ENCODE peak calls at places on chromosomes 7 and 10, in four cellular contexts. Q is MM.1S, A is HCT116, K is PC-3. M is an unnamed sample. For H3K9me2, the result is how much of the 10 kb centered on the place peaks cover.

GRCh38 chr7:106070567-106071254 is 41.4 kb downstream of the SYPL1 start:
- DNase-seq in Q (no peak), A (no peak), K (no peak), M (no peak)

GRCh38 chr7:47332681-47333080 is 249.2 kb downstream of the TNS3 start:
- DNase-seq in Q (no peak), A (no peak), K (no peak), M (no peak)

GRCh38 chr7:109956916-109957315 is 1134.0 kb upstream of the LRRN3 start:
- DNase-seq in Q (no peak), A (no peak), K (no peak), M (no peak)

GRCh38 chr10:9792181-9792580 is 1225.5 kb upstream of the CELF2 start:
- DNase-seq in Q (no peak), A (no peak), K (no peak), M (peak)

GRCh38 chr7:38186593-38187314 is 8.7 kb downstream of the STARD3NL start:
- DNase-seq in Q (no peak), A (no peak), K (no peak), M (peak)

GRCh38 chr10:60678978-60679377 is 99.3 kb upstream of the CDK1 start:
- DNase-seq in Q (no peak), A (no peak), K (no peak), M (no peak)

GRCh38 chr10:119479532-119479931 is 63.0 kb downstream of the RGS10 start:
- DNase-seq in Q (no peak), A (no peak), K (no peak), M (no peak)

GRCh38 chr10:45557275-45557905 is 115.2 kb downstream of the ZFAND4 start:
- DNase-seq in Q (peak), A (no peak), K (no peak), M (no peak)

GRCh38 chr7:158842486-158842885 is 13.2 kb upstream of the ESYT2 start:
- DNase-seq in Q (no peak), A (no peak), K (no peak), M (no peak)

GRCh38 chr10:69329721-69330178 is 51.5 kb downstream of the HK1 start:
- DNase-seq in Q (no peak), A (no peak), K (no peak), M (no peak)

GRCh38 chr7:22758576-22758975 is 31.6 kb downstream of the IL6 start:
- DNase-seq in Q (no peak), A (no peak), K (no peak), M (no peak)

GRCh38 chr7:28203498-28204240 is 23.1 kb upstream of the JAZF1 start:
- DNase-seq in Q (no peak), A (no peak), K (no peak), M (peak)

GRCh38 chr10:124646483-124647352 is 97.5 kb downstream of the FAM53B start:
- DNase-seq in Q (no peak), A (no peak), K (no peak), M (peak)

GRCh38 chr10:119333146-119333792 is 125.9 kb downstream of the GRK5 start:
- DNase-seq in Q (no peak), A (no peak), K (peak), M (peak)

GRCh38 chr7:11811709-11812108 is 20.3 kb downstream of the THSD7A start:
- DNase-seq in Q (no peak), A (no peak), K (no peak), M (no peak)

GRCh38 chr10:71864861-71865473 is 13.9 kb upstream of the PSAP start:
- DNase-seq in Q (no peak), A (no peak), K (peak), M (peak)

GRCh38 chr10:127977368-127978009 is 70.6 kb downstream of the PTPRE start:
- DNase-seq in Q (no peak), A (no peak), K (peak), M (peak)

GRCh38 chr7:95863623-95864022 is 91.3 kb downstream of the DYNC1I1 start:
- DNase-seq in Q (no peak), A (no peak), K (no peak), M (peak)

GRCh38 chr10:31023558-31023957 is 8.1 kb downstream of the ZNF438 start:
- DNase-seq in Q (no peak), A (no peak), K (no peak), M (no peak)

GRCh38 chr10:31322647-31323046 is 3.6 kb downstream of the ZEB1 start:
- DNase-seq in Q (peak), A (no peak), K (no peak), M (peak)

GRCh38 chr7:76071316-76072242 is 23.7 kb downstream of the MDH2 start:
- DNase-seq in Q (no peak), A (no peak), K (no peak), M (no peak)

GRCh38 chr10:103678104-103678526 is 177.3 kb downstream of the SH3PXD2A start:
- DNase-seq in Q (peak), A (no peak), K (no peak), M (peak)

GRCh38 chr7:127911968-127912511 is 119.2 kb downstream of the LRRC4 start:
- DNase-seq in Q (no peak), A (no peak), K (no peak), M (no peak)

GRCh38 chr7:34762769-34763168 is 104.8 kb downstream of the NPSR1 start:
- DNase-seq in Q (no peak), A (no peak), K (peak), M (peak)

GRCh38 chr7:67551027-67551426 is 554.4 kb downstream of the TYW1 start:
- DNase-seq in Q (no peak), A (no peak), K (no peak), M (no peak)

GRCh38 chr7:158707610-158708009 is 3.0 kb upstream of the NCAPG2 start:
- DNase-seq in Q (no peak), A (no peak), K (no peak), M (peak)

GRCh38 chr10:48605264-48605615 is 367 bp upstream of the ARHGAP22 start:
- DNase-seq in Q (no peak), A (no peak), K (peak), M (peak)

GRCh38 chr10:119341236-119342016 is 134.1 kb downstream of the GRK5 start:
- DNase-seq in Q (no peak), A (no peak), K (peak), M (peak)

GRCh38 chr7:50204576-50204975 is 99.9 kb upstream of the IKZF1 start:
- DNase-seq in Q (no peak), A (no peak), K (no peak), M (no peak)

GRCh38 chr10:70448236-70448635 is 6.8 kb upstream of the NODAL start:
- DNase-seq in Q (no peak), A (no peak), K (no peak), M (no peak)

GRCh38 chr7:56092789-56093531 is at the start of gene PHKG1:
- DNase-seq in Q (no peak), A (no peak), K (peak), M (peak)

GRCh38 chr7:139799586-139799985 is 21.8 kb upstream of the HIPK2 start:
- DNase-seq in Q (no peak), A (no peak), K (peak), M (peak)

GRCh38 chr10:128211953-128212727 is 85.9 kb upstream of the MKI67 start:
- DNase-seq in Q (peak), A (peak), K (peak), M (peak)

GRCh38 chr7:127652333-127653248 is 597 bp downstream of the SND1 start:
- DNase-seq in Q (peak), A (no peak), K (peak), M (peak)

GRCh38 chr7:96282835-96283234 is 39.1 kb downstream of the SLC25A13 start:
- DNase-seq in Q (no peak), A (no peak), K (no peak), M (no peak)

GRCh38 chr7:3217166-3217565 is 83.9 kb upstream of the SDK1 start:
- DNase-seq in Q (no peak), A (no peak), K (peak), M (no peak)
- H3K9me2 ChIP-seq in Q (under half), A (under half), K (under half), M (under half)

GRCh38 chr7:134613623-134614347 is 32.9 kb upstream of the BPGM start:
- DNase-seq in Q (no peak), A (no peak), K (peak), M (peak)
- TF ChIP-seq EZH2 in Q (no peak), A (no peak), K (no peak), M (no peak)

GRCh38 chr7:73716318-73716890 is 3.1 kb downstream of the STX1A start:
- DNase-seq in Q (no peak), A (no peak), K (no peak), M (no peak)

GRCh38 chr7:73718438-73718881 is 1.0 kb downstream of the STX1A start:
- DNase-seq in Q (no peak), A (no peak), K (peak), M (peak)

GRCh38 chr7:73717991-73718405 is 1.5 kb downstream of the STX1A start:
- DNase-seq in Q (no peak), A (peak), K (peak), M (peak)

GRCh38 chr7:73717025-73717807 is 2.3 kb downstream of the STX1A start:
- DNase-seq in Q (no peak), A (no peak), K (no peak), M (peak)

DNA sequence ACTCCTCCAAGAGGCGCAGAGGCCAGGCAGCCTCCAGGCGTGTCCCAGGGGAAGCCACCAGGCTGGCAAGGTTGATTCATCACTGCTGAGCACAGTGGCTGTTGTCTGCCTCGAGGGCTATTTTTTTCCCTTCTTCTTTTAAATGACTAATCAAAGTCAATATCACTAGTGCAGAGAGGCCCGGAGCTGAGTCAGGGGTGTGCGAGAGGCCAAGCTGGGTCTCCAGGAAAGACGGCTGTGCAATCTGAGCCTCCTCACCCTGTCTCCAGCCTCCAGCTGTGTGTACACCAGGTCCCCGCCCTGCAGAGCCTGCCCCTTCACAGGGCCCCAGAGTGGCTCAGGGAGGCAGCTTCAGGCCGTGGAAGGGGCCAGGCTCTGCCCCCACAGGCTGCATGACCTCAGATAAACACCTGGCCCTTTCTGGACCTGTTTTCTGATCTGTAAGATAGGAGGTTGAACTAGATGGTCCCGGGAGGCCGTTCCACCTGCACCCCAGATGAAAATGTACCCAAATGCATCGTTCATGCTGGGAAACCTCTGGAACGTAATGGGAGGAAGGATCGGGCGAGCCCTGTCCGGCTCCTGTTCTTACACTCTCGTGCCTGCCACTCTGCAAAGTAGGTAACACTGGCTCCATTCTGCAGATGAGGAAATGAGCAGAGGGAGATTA is 3.7 kb downstream of the STX1A start:
- DNase-seq in Q (no peak), A (peak), K (peak), M (peak)
- H3K9ac ChIP-seq in Q (no peak), A (peak), K (peak), M (peak)

GRCh38 chr7:131897016-131897789 is 340.8 kb upstream of the PODXL start:
- DNase-seq in Q (no peak), A (peak), K (peak), M (peak)

GRCh38 chr7:131898418-131898817 is 342.0 kb upstream of the PODXL start:
- DNase-seq in Q (no peak), A (no peak), K (peak), M (peak)

GRCh38 chr7:131899271-131900030 is 343.0 kb upstream of the PODXL start:
- DNase-seq in Q (no peak), A (no peak), K (no peak), M (peak)

GRCh38 chr7:131896189-131896855 is 339.9 kb upstream of the PODXL start:
- DNase-seq in Q (no peak), A (no peak), K (no peak), M (no peak)

GRCh38 chr7:131897790-131898165 is 341.4 kb upstream of the PODXL start:
- DNase-seq in Q (no peak), A (no peak), K (no peak), M (no peak)
- H3K9me2 ChIP-seq in Q (under half), A (under half), K (under half), M (under half)

GRCh38 chr10:131352765-131353290 is 41.3 kb upstream of the TCERG1L start:
- DNase-seq in Q (no peak), A (no peak), K (no peak), M (no peak)
- TF ChIP-seq EZH2 in Q (no peak), A (no peak), K (no peak), M (no peak)

DNA sequence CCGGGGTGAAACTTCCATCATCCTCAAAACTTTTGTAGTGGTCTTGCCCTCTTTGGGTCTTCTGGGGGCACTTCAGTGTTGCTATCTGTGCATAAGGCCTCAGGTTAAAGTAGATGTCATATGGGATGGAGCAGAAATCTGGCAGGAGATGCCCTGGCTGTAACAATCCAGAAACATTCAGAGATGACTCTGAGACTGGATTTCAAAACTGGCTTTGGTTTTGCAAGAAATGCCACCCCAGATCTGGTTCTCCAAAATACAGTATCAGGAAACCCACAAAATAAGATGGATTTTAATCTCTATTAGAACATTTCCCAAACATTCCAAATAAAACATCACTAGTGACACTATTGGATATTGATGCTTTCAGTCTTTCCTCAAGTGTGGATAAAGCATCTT is 191.5 kb downstream of the REEP3 start:
- DNase-seq in Q (no peak), A (no peak), K (no peak), M (peak)
- H3K9ac ChIP-seq in Q (no peak), A (peak), K (peak), M (peak)